ENCODE peak calls at places on chromosomes 1 and 21, in eight cellular contexts. One of them, this sample, is unnamed.

GRCh38 chr1:230073371-230074035 is 6.5 kb downstream of the GALNT2 start:
- DNase-seq in RWPE1: peak
- DNase-seq in type B pancreatic cell: no peak
- DNase-seq in lower lobe of right lung: no peak
- DNase-seq in CD4-positive, alpha-beta T cell: no peak
- DNase-seq in mesothelial cell of epicardium: no peak
- DNase-seq in mucosa of descending colon: no peak
- DNase-seq in fibroblast of mammary gland: peak
- DNase-seq in this sample: no peak

GRCh38 chr21:41507521-41508414 is at the start of gene TMPRSS2:
- DNase-seq in RWPE1: no peak
- DNase-seq in type B pancreatic cell: no peak
- DNase-seq in lower lobe of right lung: peak
- DNase-seq in CD4-positive, alpha-beta T cell: no peak
- DNase-seq in mesothelial cell of epicardium: peak
- DNase-seq in mucosa of descending colon: peak
- DNase-seq in fibroblast of mammary gland: no peak
- DNase-seq in this sample: no peak

GRCh38 chr1:25682059-25682601 is 65.5 kb downstream of the MAN1C1 start:
- DNase-seq in RWPE1: no peak
- DNase-seq in type B pancreatic cell: no peak
- DNase-seq in lower lobe of right lung: no peak
- DNase-seq in CD4-positive, alpha-beta T cell: no peak
- DNase-seq in mesothelial cell of epicardium: no peak
- DNase-seq in mucosa of descending colon: no peak
- DNase-seq in fibroblast of mammary gland: no peak
- DNase-seq in this sample: no peak

GRCh38 chr1:27599605-27600499 is 4.1 kb downstream of the AHDC1 start:
- DNase-seq in RWPE1: peak
- DNase-seq in type B pancreatic cell: no peak
- DNase-seq in lower lobe of right lung: no peak
- DNase-seq in CD4-positive, alpha-beta T cell: no peak
- DNase-seq in mesothelial cell of epicardium: no peak
- DNase-seq in mucosa of descending colon: no peak
- DNase-seq in fibroblast of mammary gland: no peak
- DNase-seq in this sample: no peak

GRCh38 chr1:245999697-246000637 is 507.1 kb downstream of the SMYD3 start:
- DNase-seq in RWPE1: no peak
- DNase-seq in type B pancreatic cell: no peak
- DNase-seq in lower lobe of right lung: no peak
- DNase-seq in CD4-positive, alpha-beta T cell: no peak
- DNase-seq in mesothelial cell of epicardium: no peak
- DNase-seq in mucosa of descending colon: no peak
- DNase-seq in fibroblast of mammary gland: no peak
- DNase-seq in this sample: no peak

GRCh38 chr1:22731924-22732522 is 21.4 kb downstream of the EPHB2 start:
- DNase-seq in RWPE1: no peak
- DNase-seq in type B pancreatic cell: no peak
- DNase-seq in lower lobe of right lung: no peak
- DNase-seq in CD4-positive, alpha-beta T cell: no peak
- DNase-seq in mesothelial cell of epicardium: no peak
- DNase-seq in mucosa of descending colon: no peak
- DNase-seq in fibroblast of mammary gland: peak
- DNase-seq in this sample: no peak

GRCh38 chr1:226731257-226731893 is 7.7 kb downstream of the ITPKB start:
- DNase-seq in RWPE1: no peak
- DNase-seq in type B pancreatic cell: no peak
- DNase-seq in lower lobe of right lung: no peak
- DNase-seq in CD4-positive, alpha-beta T cell: no peak
- DNase-seq in mesothelial cell of epicardium: no peak
- DNase-seq in mucosa of descending colon: no peak
- DNase-seq in fibroblast of mammary gland: no peak
- DNase-seq in this sample: no peak

GRCh38 chr1:114072246-114072645 is 81.4 kb downstream of the SYT6 start:
- DNase-seq in RWPE1: no peak
- DNase-seq in type B pancreatic cell: no peak
- DNase-seq in lower lobe of right lung: no peak
- DNase-seq in CD4-positive, alpha-beta T cell: no peak
- DNase-seq in mesothelial cell of epicardium: no peak
- DNase-seq in mucosa of descending colon: no peak
- DNase-seq in fibroblast of mammary gland: no peak
- DNase-seq in this sample: no peak

GRCh38 chr1:228668553-228669400 is 66.5 kb upstream of the RHOU start:
- DNase-seq in RWPE1: no peak
- DNase-seq in type B pancreatic cell: no peak
- DNase-seq in lower lobe of right lung: no peak
- DNase-seq in CD4-positive, alpha-beta T cell: no peak
- DNase-seq in mesothelial cell of epicardium: no peak
- DNase-seq in mucosa of descending colon: no peak
- DNase-seq in fibroblast of mammary gland: peak
- DNase-seq in this sample: no peak

GRCh38 chr1:19720973-19721372 is 56.3 kb downstream of the HTR6 start:
- DNase-seq in RWPE1: no peak
- DNase-seq in type B pancreatic cell: no peak
- DNase-seq in lower lobe of right lung: no peak
- DNase-seq in CD4-positive, alpha-beta T cell: no peak
- DNase-seq in mesothelial cell of epicardium: no peak
- DNase-seq in mucosa of descending colon: no peak
- DNase-seq in fibroblast of mammary gland: no peak
- DNase-seq in this sample: no peak

GRCh38 chr1:55716610-55717009 is 501.4 kb upstream of the USP24 start:
- DNase-seq in RWPE1: no peak
- DNase-seq in type B pancreatic cell: no peak
- DNase-seq in lower lobe of right lung: no peak
- DNase-seq in CD4-positive, alpha-beta T cell: no peak
- DNase-seq in mesothelial cell of epicardium: no peak
- DNase-seq in mucosa of descending colon: no peak
- DNase-seq in fibroblast of mammary gland: peak
- DNase-seq in this sample: no peak

GRCh38 chr1:203744008-203744972 is 20.7 kb upstream of the LAX1 start:
- DNase-seq in RWPE1: no peak
- DNase-seq in type B pancreatic cell: no peak
- DNase-seq in lower lobe of right lung: no peak
- DNase-seq in CD4-positive, alpha-beta T cell: no peak
- DNase-seq in mesothelial cell of epicardium: no peak
- DNase-seq in mucosa of descending colon: no peak
- DNase-seq in fibroblast of mammary gland: peak
- DNase-seq in this sample: no peak

GRCh38 chr1:187788686-187789085 is 959.9 kb downstream of the PLA2G4A start:
- DNase-seq in RWPE1: no peak
- DNase-seq in type B pancreatic cell: no peak
- DNase-seq in lower lobe of right lung: no peak
- DNase-seq in CD4-positive, alpha-beta T cell: no peak
- DNase-seq in mesothelial cell of epicardium: no peak
- DNase-seq in mucosa of descending colon: no peak
- DNase-seq in fibroblast of mammary gland: no peak
- DNase-seq in this sample: no peak

GRCh38 chr1:77438239-77438913 is 156.6 kb downstream of the AK5 start:
- DNase-seq in RWPE1: no peak
- DNase-seq in type B pancreatic cell: no peak
- DNase-seq in lower lobe of right lung: no peak
- DNase-seq in CD4-positive, alpha-beta T cell: no peak
- DNase-seq in mesothelial cell of epicardium: no peak
- DNase-seq in mucosa of descending colon: no peak
- DNase-seq in fibroblast of mammary gland: peak
- DNase-seq in this sample: no peak
- TF ChIP-seq CTCF in RWPE1: no peak
- TF ChIP-seq CTCF in type B pancreatic cell: no peak
- TF ChIP-seq CTCF in lower lobe of right lung: no peak
- TF ChIP-seq CTCF in CD4-positive, alpha-beta T cell: no peak
- TF ChIP-seq CTCF in mesothelial cell of epicardium: no peak
- TF ChIP-seq CTCF in mucosa of descending colon: no peak
- TF ChIP-seq CTCF in fibroblast of mammary gland: no peak
- TF ChIP-seq CTCF in this sample: no peak

GRCh38 chr1:94819584-94819944 is 593 bp upstream of the SLC44A3 start:
- DNase-seq in RWPE1: no peak
- DNase-seq in type B pancreatic cell: no peak
- DNase-seq in lower lobe of right lung: no peak
- DNase-seq in CD4-positive, alpha-beta T cell: no peak
- DNase-seq in mesothelial cell of epicardium: no peak
- DNase-seq in mucosa of descending colon: no peak
- DNase-seq in fibroblast of mammary gland: no peak
- DNase-seq in this sample: no peak

GRCh38 chr1:94821636-94822305 is 1.6 kb downstream of the SLC44A3 start:
- DNase-seq in RWPE1: no peak
- DNase-seq in type B pancreatic cell: no peak
- DNase-seq in lower lobe of right lung: no peak
- DNase-seq in CD4-positive, alpha-beta T cell: no peak
- DNase-seq in mesothelial cell of epicardium: no peak
- DNase-seq in mucosa of descending colon: no peak
- DNase-seq in fibroblast of mammary gland: no peak
- DNase-seq in this sample: no peak

GRCh38 chr1:94820918-94821317 is 761 bp downstream of the SLC44A3 start:
- DNase-seq in RWPE1: no peak
- DNase-seq in type B pancreatic cell: no peak
- DNase-seq in lower lobe of right lung: no peak
- DNase-seq in CD4-positive, alpha-beta T cell: no peak
- DNase-seq in mesothelial cell of epicardium: no peak
- DNase-seq in mucosa of descending colon: no peak
- DNase-seq in fibroblast of mammary gland: no peak
- DNase-seq in this sample: no peak

GRCh38 chr1:94817697-94818096 is 2.5 kb upstream of the SLC44A3 start:
- DNase-seq in RWPE1: no peak
- DNase-seq in type B pancreatic cell: no peak
- DNase-seq in lower lobe of right lung: no peak
- DNase-seq in CD4-positive, alpha-beta T cell: no peak
- DNase-seq in mesothelial cell of epicardium: no peak
- DNase-seq in mucosa of descending colon: no peak
- DNase-seq in fibroblast of mammary gland: no peak
- DNase-seq in this sample: no peak

DNA sequence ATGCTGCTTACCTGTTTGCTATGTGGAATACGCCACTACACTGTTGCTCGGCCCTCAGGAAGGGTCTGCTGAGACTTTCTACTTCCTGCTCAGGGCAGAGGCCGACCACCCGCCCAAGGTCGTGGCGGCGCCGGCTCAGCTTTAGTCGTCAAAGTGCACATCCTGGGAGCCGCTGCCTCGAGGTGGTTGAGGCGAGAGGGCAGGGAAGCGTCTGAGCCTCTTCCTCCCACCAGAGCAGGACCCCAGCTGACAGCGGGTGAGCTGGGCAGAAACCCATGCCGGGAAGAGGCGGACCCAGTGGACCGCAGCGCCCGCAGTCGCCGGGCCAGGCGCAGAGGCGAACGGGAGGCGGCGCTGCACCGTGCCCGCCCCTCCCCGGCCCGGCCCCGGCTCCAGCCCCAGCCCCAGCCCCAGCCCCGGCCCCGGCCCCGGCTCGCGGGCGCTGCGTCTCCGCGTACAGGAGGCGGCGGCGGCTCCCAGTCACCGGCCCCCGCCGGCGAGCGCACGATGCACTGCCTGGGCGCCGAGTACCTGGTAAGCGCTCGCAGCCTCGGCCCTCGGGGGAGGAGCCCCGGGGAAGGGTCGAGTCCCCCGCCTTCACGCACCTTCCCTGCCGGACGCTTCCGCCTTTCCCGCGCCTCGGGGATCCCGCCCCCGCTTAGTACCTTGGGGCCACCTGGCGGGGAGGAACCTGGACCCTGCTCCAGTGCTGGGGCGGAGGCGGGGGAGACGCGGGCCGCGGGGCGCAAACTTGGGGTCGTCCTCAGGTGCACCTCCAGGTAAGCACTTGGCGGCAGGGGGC is at the start of gene SLC44A3:
- DNase-seq in RWPE1: peak
- DNase-seq in type B pancreatic cell: peak
- DNase-seq in lower lobe of right lung: peak
- DNase-seq in CD4-positive, alpha-beta T cell: no peak
- DNase-seq in mesothelial cell of epicardium: peak
- DNase-seq in mucosa of descending colon: peak
- DNase-seq in fibroblast of mammary gland: peak
- DNase-seq in this sample: peak
- TF ChIP-seq CTCF in RWPE1: peak
- TF ChIP-seq CTCF in type B pancreatic cell: peak
- TF ChIP-seq CTCF in lower lobe of right lung: peak
- TF ChIP-seq CTCF in CD4-positive, alpha-beta T cell: no peak
- TF ChIP-seq CTCF in mesothelial cell of epicardium: no peak
- TF ChIP-seq CTCF in mucosa of descending colon: peak
- TF ChIP-seq CTCF in fibroblast of mammary gland: no peak
- TF ChIP-seq CTCF in this sample: no peak

GRCh38 chr1:34693081-34693480 is 61.8 kb upstream of the GJB5 start:
- DNase-seq in RWPE1: no peak
- DNase-seq in type B pancreatic cell: no peak
- DNase-seq in lower lobe of right lung: no peak
- DNase-seq in CD4-positive, alpha-beta T cell: no peak
- DNase-seq in mesothelial cell of epicardium: no peak
- DNase-seq in mucosa of descending colon: no peak
- DNase-seq in fibroblast of mammary gland: no peak
- DNase-seq in this sample: no peak

GRCh38 chr1:34696230-34696629 is 58.6 kb upstream of the GJB5 start:
- DNase-seq in RWPE1: peak
- DNase-seq in type B pancreatic cell: no peak
- DNase-seq in lower lobe of right lung: no peak
- DNase-seq in CD4-positive, alpha-beta T cell: no peak
- DNase-seq in mesothelial cell of epicardium: no peak
- DNase-seq in mucosa of descending colon: no peak
- DNase-seq in fibroblast of mammary gland: peak
- DNase-seq in this sample: no peak

GRCh38 chr1:34690269-34690668 is 64.6 kb upstream of the GJB5 start:
- DNase-seq in RWPE1: no peak
- DNase-seq in type B pancreatic cell: no peak
- DNase-seq in lower lobe of right lung: no peak
- DNase-seq in CD4-positive, alpha-beta T cell: no peak
- DNase-seq in mesothelial cell of epicardium: no peak
- DNase-seq in mucosa of descending colon: no peak
- DNase-seq in fibroblast of mammary gland: no peak
- DNase-seq in this sample: no peak

GRCh38 chr1:34694383-34694782 is 60.5 kb upstream of the GJB5 start:
- DNase-seq in RWPE1: no peak
- DNase-seq in type B pancreatic cell: no peak
- DNase-seq in lower lobe of right lung: no peak
- DNase-seq in CD4-positive, alpha-beta T cell: no peak
- DNase-seq in mesothelial cell of epicardium: no peak
- DNase-seq in mucosa of descending colon: no peak
- DNase-seq in fibroblast of mammary gland: no peak
- DNase-seq in this sample: no peak

GRCh38 chr1:34695580-34695979 is 59.3 kb upstream of the GJB5 start:
- DNase-seq in RWPE1: no peak
- DNase-seq in type B pancreatic cell: no peak
- DNase-seq in lower lobe of right lung: no peak
- DNase-seq in CD4-positive, alpha-beta T cell: no peak
- DNase-seq in mesothelial cell of epicardium: no peak
- DNase-seq in mucosa of descending colon: no peak
- DNase-seq in fibroblast of mammary gland: no peak
- DNase-seq in this sample: no peak
- TF ChIP-seq CTCF in RWPE1: no peak
- TF ChIP-seq CTCF in type B pancreatic cell: no peak
- TF ChIP-seq CTCF in lower lobe of right lung: no peak
- TF ChIP-seq CTCF in CD4-positive, alpha-beta T cell: no peak
- TF ChIP-seq CTCF in mesothelial cell of epicardium: no peak
- TF ChIP-seq CTCF in mucosa of descending colon: no peak
- TF ChIP-seq CTCF in fibroblast of mammary gland: no peak
- TF ChIP-seq CTCF in this sample: no peak

DNA sequence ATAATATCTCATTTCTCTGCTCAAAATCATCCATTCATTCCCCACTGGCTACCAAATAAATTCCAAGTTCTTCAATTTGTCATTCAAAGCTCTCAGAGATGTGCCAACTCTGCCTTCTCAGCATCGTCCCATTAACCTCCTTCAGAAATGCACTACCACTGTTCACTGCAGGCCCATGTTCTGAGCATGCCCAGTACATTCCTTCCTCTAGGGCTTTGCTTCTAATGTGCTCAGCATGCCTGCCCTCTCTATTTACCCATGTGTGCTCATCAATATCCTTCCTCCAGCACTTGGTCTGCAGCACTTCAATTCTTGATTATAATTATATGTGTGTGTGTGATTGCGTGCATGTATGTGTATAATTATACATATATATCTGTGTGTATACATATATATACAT is 36.1 kb upstream of the RGS8 start:
- DNase-seq in RWPE1: no peak
- DNase-seq in type B pancreatic cell: no peak
- DNase-seq in lower lobe of right lung: no peak
- DNase-seq in CD4-positive, alpha-beta T cell: no peak
- DNase-seq in mesothelial cell of epicardium: no peak
- DNase-seq in mucosa of descending colon: no peak
- DNase-seq in fibroblast of mammary gland: peak
- DNase-seq in this sample: no peak
- TF ChIP-seq CTCF in RWPE1: no peak
- TF ChIP-seq CTCF in type B pancreatic cell: peak
- TF ChIP-seq CTCF in lower lobe of right lung: no peak
- TF ChIP-seq CTCF in CD4-positive, alpha-beta T cell: no peak
- TF ChIP-seq CTCF in mesothelial cell of epicardium: peak
- TF ChIP-seq CTCF in mucosa of descending colon: no peak
- TF ChIP-seq CTCF in fibroblast of mammary gland: peak
- TF ChIP-seq CTCF in this sample: peak